ENCODE peak calls at places on chromosomes 7 and 10, in ten cellular contexts. P is Peyer's patch, U is heart right ventricle, S is Panc1, R is HCT116, K is pancreas, Q is cardiac fibroblast, Z is prostate gland, C is brain microvascular endothelial cell, O is BJ. M is an unnamed sample.
A peak's percentile ranks its signal among the peaks of the same experiment; 100 is the strongest.

GRCh38 chr10:36819781-36820180 is 305.6 kb upstream of the ANKRD30A start:
- DNase-seq in P (no peak), U (no peak), S (no peak), R (no peak), K (no peak), Q (no peak), Z (no peak), C (no peak), O (no peak), M (no peak)

GRCh38 chr10:102465466-102465865 is 14.1 kb upstream of the C10orf95 start:
- DNase-seq in P (no peak), U (no peak), S (no peak), R (no peak), K (no peak), Q (no peak), Z (no peak), C (no peak), O (no peak), M (no peak)

GRCh38 chr10:17353568-17353967 is 100.8 kb downstream of the ST8SIA6 start:
- DNase-seq in P (no peak), U (no peak), S (no peak), R (peak; percentile 68), K (no peak), Q (no peak), Z (no peak), C (no peak), O (no peak), M (peak; percentile 4)

GRCh38 chr10:21173964-21174669 is 277.0 kb upstream of the NEBL start:
- DNase-seq in P (no peak), U (peak; percentile 29), S (no peak), R (peak; percentile 63), K (peak; percentile 83), Q (peak; percentile 42), Z (peak; percentile 78), C (no peak), O (no peak), M (no peak)

GRCh38 chr10:5645375-5645774 is 21.0 kb downstream of the ASB13 start:
- DNase-seq in P (peak; percentile 46), U (peak; percentile 54), S (no peak), R (no peak), K (no peak), Q (no peak), Z (peak; percentile 35), C (no peak), O (no peak), M (no peak)

GRCh38 chr7:157037028-157037427 is 26.6 kb upstream of the MNX1 start:
- DNase-seq in P (no peak), U (no peak), S (no peak), R (no peak), K (no peak), Q (no peak), Z (no peak), C (no peak), O (no peak), M (no peak)

GRCh38 chr10:95788830-95789229 is 32.9 kb downstream of the ENTPD1 start:
- DNase-seq in P (no peak), U (no peak), S (no peak), R (no peak), K (no peak), Q (peak; percentile 74), Z (no peak), C (peak; percentile 77), O (no peak), M (peak; percentile 50)

GRCh38 chr10:77392236-77392721 is 245.3 kb downstream of the KCNMA1 start:
- DNase-seq in P (no peak), U (no peak), S (no peak), R (no peak), K (no peak), Q (no peak), Z (no peak), C (peak; percentile 47), O (no peak), M (peak; percentile 72)

GRCh38 chr7:151875862-151876111 is 1.1 kb downstream of the PRKAG2 start:
- DNase-seq in P (no peak), U (no peak), S (no peak), R (no peak), K (no peak), Q (peak; percentile 56), Z (no peak), C (no peak), O (no peak), M (peak; percentile 6)

GRCh38 chr7:135602304-135602703 is 44.6 kb downstream of the NUP205 start:
- DNase-seq in P (no peak), U (no peak), S (no peak), R (no peak), K (no peak), Q (peak; percentile 69), Z (no peak), C (no peak), O (no peak), M (peak; percentile 20)

GRCh38 chr10:16950686-16951681 is 133.8 kb upstream of the RSU1 start:
- DNase-seq in P (no peak), U (no peak), S (no peak), R (peak; percentile 4), K (no peak), Q (peak; percentile 73), Z (no peak), C (peak; percentile 89), O (no peak), M (peak; percentile 63)

GRCh38 chr10:98391578-98391991 is 23.4 kb downstream of the PYROXD2 start:
- DNase-seq in P (no peak), U (peak; percentile 37), S (no peak), R (no peak), K (no peak), Q (peak; percentile 60), Z (peak; percentile 54), C (no peak), O (no peak), M (peak; percentile 55)

GRCh38 chr7:18119985-18120384 is 92.3 kb upstream of the PRPS1L1 start:
- DNase-seq in P (no peak), U (no peak), S (no peak), R (peak; percentile 3), K (no peak), Q (peak; percentile 27), Z (no peak), C (peak; percentile 12), O (no peak), M (peak; percentile 9)

GRCh38 chr7:140983802-140984201 is 30.9 kb downstream of the MRPS33 start:
- DNase-seq in P (no peak), U (no peak), S (no peak), R (peak; percentile 8), K (no peak), Q (no peak), Z (no peak), C (no peak), O (no peak), M (no peak)

GRCh38 chr10:115969591-115969990 is 303.4 kb downstream of the GFRA1 start:
- DNase-seq in P (no peak), U (no peak), S (no peak), R (no peak), K (no peak), Q (no peak), Z (no peak), C (no peak), O (no peak), M (peak; percentile 66)

GRCh38 chr10:29643785-29644501 is 9.2 kb upstream of the SVIL start:
- DNase-seq in P (no peak), U (no peak), S (no peak), R (no peak), K (no peak), Q (no peak), Z (no peak), C (peak; percentile 39), O (no peak), M (peak; percentile 34)

GRCh38 chr7:2921748-2922147 is 77.6 kb upstream of the GNA12 start:
- DNase-seq in P (no peak), U (no peak), S (no peak), R (no peak), K (no peak), Q (no peak), Z (no peak), C (no peak), O (no peak), M (no peak)

GRCh38 chr10:130045091-130045652 is 65.5 kb downstream of the C10orf143 start:
- DNase-seq in P (no peak), U (no peak), S (no peak), R (peak; percentile 18), K (no peak), Q (peak; percentile 5), Z (no peak), C (no peak), O (no peak), M (peak; percentile 49)
- TF ChIP-seq CTCF in P (no peak), U (no peak), S (peak; percentile 81), R (peak; percentile 94), K (no peak), Q (no peak), Z (no peak), C (no peak), O (peak; percentile 45), M (peak; percentile 51)

DNA sequence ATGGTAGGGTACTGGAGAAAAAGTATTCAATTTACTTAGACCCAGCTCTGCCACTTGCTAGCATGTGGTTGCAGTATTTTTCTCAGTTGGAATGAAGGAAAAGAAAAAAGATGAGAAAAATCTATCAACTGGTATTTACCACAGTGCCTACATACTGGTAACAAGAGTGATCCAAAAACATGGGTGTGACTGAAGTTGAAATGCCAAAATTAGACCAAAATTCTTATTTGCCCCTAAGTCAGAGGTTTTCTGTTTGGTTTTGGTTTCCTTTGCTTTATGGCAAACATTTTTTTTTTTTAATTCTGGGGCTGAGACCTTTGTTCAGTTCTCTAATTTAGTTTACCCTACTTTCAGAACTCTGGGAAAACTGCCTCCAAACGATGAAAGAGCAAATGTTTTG is 12.3 kb downstream of the HYCC1 start:
- DNase-seq in P (no peak), U (no peak), S (no peak), R (no peak), K (no peak), Q (no peak), Z (no peak), C (no peak), O (no peak), M (no peak)
- H3K4me3 ChIP-seq in P (no peak overlapping the region), U (no peak overlapping the region), S (no peak overlapping the region), R (no peak overlapping the region), K (no peak overlapping the region), Q (no peak overlapping the region), Z (no peak overlapping the region), C (no peak overlapping the region), O (no peak overlapping the region), M (no peak overlapping the region)

GRCh38 chr10:126571203-126571602 is 99.3 kb downstream of the C10orf90 start:
- DNase-seq in P (no peak), U (no peak), S (no peak), R (no peak), K (peak; percentile 78), Q (no peak), Z (no peak), C (no peak), O (no peak), M (no peak)
- TF ChIP-seq CTCF in P (no peak), U (no peak), S (no peak), R (no peak), K (no peak), Q (no peak), Z (no peak), C (peak; percentile 23), O (no peak), M (no peak)

DNA sequence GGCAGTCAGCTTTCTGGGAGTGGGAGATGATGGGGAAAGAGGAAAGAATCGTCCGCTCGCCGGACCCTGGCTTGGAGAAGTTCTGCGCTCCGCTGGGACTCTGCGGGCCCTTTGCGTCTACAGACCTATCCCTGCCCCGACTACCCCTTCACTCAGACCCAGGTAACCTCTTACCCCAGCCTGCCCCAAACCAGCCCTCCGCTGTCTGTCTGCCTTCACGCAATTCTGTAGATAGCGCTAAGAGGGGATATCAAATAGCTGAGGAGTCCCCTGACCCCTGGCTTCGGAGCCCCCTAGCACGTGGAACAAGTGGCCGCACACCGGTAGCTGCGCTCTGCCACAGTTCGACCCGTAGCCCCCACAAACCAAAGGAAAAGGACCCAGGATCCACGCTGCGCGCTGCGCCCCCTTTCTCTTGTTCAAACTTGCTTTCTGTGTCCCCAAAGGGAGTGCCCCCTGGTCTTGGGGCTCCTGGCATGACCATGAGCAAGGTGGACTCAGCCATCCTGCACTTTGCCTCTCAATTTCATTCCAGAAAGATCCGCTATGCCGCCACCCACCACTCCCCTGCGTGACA is 7.0 kb downstream of the HOXA4 start:
- DNase-seq in P (no peak), U (no peak), S (no peak), R (no peak), K (no peak), Q (no peak), Z (no peak), C (no peak), O (no peak), M (no peak)
- H3K4me3 ChIP-seq in P (peak overlapping the region; percentile 35), U (no peak overlapping the region), S (peak overlapping the region; percentile 67), R (peak overlapping the region; percentile 37), K (no peak overlapping the region), Q (no peak overlapping the region), Z (no peak overlapping the region), C (peak overlapping the region; percentile 12), O (no peak overlapping the region), M (no peak overlapping the region)